ENCODE peak calls at places on chromosomes 16 and 17, in seven cellular contexts. One of them, this sample, is unnamed.

GRCh38 chr16:53159781-53160436 is 105.1 kb downstream of the CHD9 start:
- DNase-seq in iris pigment epithelial cell: peak; percentile 57
- DNase-seq in ELR: peak; percentile 69
- DNase-seq in brain pericyte: no peak
- DNase-seq in amniotic epithelial cell: peak; percentile 61
- DNase-seq in lower leg skin: no peak
- DNase-seq in GM23248: peak; percentile 69
- DNase-seq in this sample: peak; percentile 32

GRCh38 chr16:69270395-69270794 is 40.8 kb upstream of the VPS4A start:
- DNase-seq in iris pigment epithelial cell: peak; percentile 47
- DNase-seq in ELR: no peak
- DNase-seq in brain pericyte: no peak
- DNase-seq in amniotic epithelial cell: no peak
- DNase-seq in lower leg skin: no peak
- DNase-seq in GM23248: no peak
- DNase-seq in this sample: no peak

GRCh38 chr17:32174889-32175288 is 32.6 kb downstream of the RHOT1 start:
- DNase-seq in iris pigment epithelial cell: no peak
- DNase-seq in ELR: no peak
- DNase-seq in brain pericyte: no peak
- DNase-seq in amniotic epithelial cell: no peak
- DNase-seq in lower leg skin: no peak
- DNase-seq in GM23248: no peak
- DNase-seq in this sample: no peak

GRCh38 chr17:78168906-78169793 is 769 bp downstream of the SYNGR2 start:
- DNase-seq in iris pigment epithelial cell: peak; percentile 32
- DNase-seq in ELR: peak; percentile 78
- DNase-seq in brain pericyte: no peak
- DNase-seq in amniotic epithelial cell: peak; percentile 31
- DNase-seq in lower leg skin: no peak
- DNase-seq in GM23248: peak; percentile 66
- DNase-seq in this sample: peak; percentile 71

GRCh38 chr16:80569440-80570105 is 28.8 kb downstream of the DYNLRB2 start:
- DNase-seq in iris pigment epithelial cell: peak; percentile 29
- DNase-seq in ELR: peak; percentile 82
- DNase-seq in brain pericyte: no peak
- DNase-seq in amniotic epithelial cell: peak; percentile 57
- DNase-seq in lower leg skin: no peak
- DNase-seq in GM23248: peak; percentile 38
- DNase-seq in this sample: peak; percentile 34

GRCh38 chr17:47717845-47718621 is 15.0 kb upstream of the TBX21 start:
- DNase-seq in iris pigment epithelial cell: no peak
- DNase-seq in ELR: peak; percentile 42
- DNase-seq in brain pericyte: no peak
- DNase-seq in amniotic epithelial cell: no peak
- DNase-seq in lower leg skin: no peak
- DNase-seq in GM23248: peak; percentile 38
- DNase-seq in this sample: no peak

GRCh38 chr16:13594798-13595197 is 325.2 kb upstream of the ERCC4 start:
- DNase-seq in iris pigment epithelial cell: no peak
- DNase-seq in ELR: no peak
- DNase-seq in brain pericyte: no peak
- DNase-seq in amniotic epithelial cell: no peak
- DNase-seq in lower leg skin: no peak
- DNase-seq in GM23248: no peak
- DNase-seq in this sample: no peak

GRCh38 chr17:7883781-7884386 is 4.7 kb upstream of the CHD3 start:
- DNase-seq in iris pigment epithelial cell: peak; percentile 49
- DNase-seq in ELR: peak; percentile 61
- DNase-seq in brain pericyte: no peak
- DNase-seq in amniotic epithelial cell: peak; percentile 70
- DNase-seq in lower leg skin: peak; percentile 73
- DNase-seq in GM23248: peak; percentile 54
- DNase-seq in this sample: no peak

GRCh38 chr16:20020976-20021375 is 52.7 kb downstream of the GPR139 start:
- DNase-seq in iris pigment epithelial cell: no peak
- DNase-seq in ELR: no peak
- DNase-seq in brain pericyte: no peak
- DNase-seq in amniotic epithelial cell: no peak
- DNase-seq in lower leg skin: no peak
- DNase-seq in GM23248: no peak
- DNase-seq in this sample: no peak

GRCh38 chr17:10022416-10022815 is 117.3 kb upstream of the RCVRN start:
- DNase-seq in iris pigment epithelial cell: no peak
- DNase-seq in ELR: no peak
- DNase-seq in brain pericyte: no peak
- DNase-seq in amniotic epithelial cell: no peak
- DNase-seq in lower leg skin: no peak
- DNase-seq in GM23248: no peak
- DNase-seq in this sample: no peak

GRCh38 chr17:49646391-49647255 is 31.3 kb downstream of the SPOP start:
- DNase-seq in iris pigment epithelial cell: peak; percentile 78
- DNase-seq in ELR: peak; percentile 89
- DNase-seq in brain pericyte: no peak
- DNase-seq in amniotic epithelial cell: peak; percentile 71
- DNase-seq in lower leg skin: no peak
- DNase-seq in GM23248: peak; percentile 84
- DNase-seq in this sample: peak; percentile 85

GRCh38 chr16:11666108-11667055 is 1.9 kb upstream of the SNN start:
- DNase-seq in iris pigment epithelial cell: no peak
- DNase-seq in ELR: no peak
- DNase-seq in brain pericyte: no peak
- DNase-seq in amniotic epithelial cell: no peak
- DNase-seq in lower leg skin: no peak
- DNase-seq in GM23248: no peak
- DNase-seq in this sample: peak; percentile 70

GRCh38 chr16:13390093-13390985 is 488.9 kb downstream of the SHISA9 start:
- DNase-seq in iris pigment epithelial cell: no peak
- DNase-seq in ELR: no peak
- DNase-seq in brain pericyte: no peak
- DNase-seq in amniotic epithelial cell: no peak
- DNase-seq in lower leg skin: no peak
- DNase-seq in GM23248: no peak
- DNase-seq in this sample: no peak

GRCh38 chr16:67284699-67285646 is 5.6 kb downstream of the PLEKHG4 start:
- DNase-seq in iris pigment epithelial cell: peak; percentile 28
- DNase-seq in ELR: peak; percentile 53
- DNase-seq in brain pericyte: no peak
- DNase-seq in amniotic epithelial cell: no peak
- DNase-seq in lower leg skin: no peak
- DNase-seq in GM23248: peak; percentile 32
- DNase-seq in this sample: peak; percentile 59

GRCh38 chr16:3097266-3097665 is 1.8 kb downstream of the ZSCAN10 start:
- DNase-seq in iris pigment epithelial cell: no peak
- DNase-seq in ELR: no peak
- DNase-seq in brain pericyte: no peak
- DNase-seq in amniotic epithelial cell: no peak
- DNase-seq in lower leg skin: no peak
- DNase-seq in GM23248: no peak
- DNase-seq in this sample: no peak

GRCh38 chr17:19298561-19299213 is 61.5 kb downstream of the EPN2 start:
- DNase-seq in iris pigment epithelial cell: no peak
- DNase-seq in ELR: no peak
- DNase-seq in brain pericyte: no peak
- DNase-seq in amniotic epithelial cell: peak; percentile 36
- DNase-seq in lower leg skin: no peak
- DNase-seq in GM23248: no peak
- DNase-seq in this sample: no peak

GRCh38 chr17:18076941-18077340 is 10.8 kb upstream of the DRG2 start:
- DNase-seq in iris pigment epithelial cell: peak; percentile 66
- DNase-seq in ELR: no peak
- DNase-seq in brain pericyte: no peak
- DNase-seq in amniotic epithelial cell: peak; percentile 19
- DNase-seq in lower leg skin: no peak
- DNase-seq in GM23248: peak; percentile 2
- DNase-seq in this sample: no peak

GRCh38 chr17:70454908-70455307 is 285.6 kb downstream of the KCNJ2 start:
- DNase-seq in iris pigment epithelial cell: no peak
- DNase-seq in ELR: no peak
- DNase-seq in brain pericyte: no peak
- DNase-seq in amniotic epithelial cell: no peak
- DNase-seq in lower leg skin: no peak
- DNase-seq in GM23248: no peak
- DNase-seq in this sample: no peak

GRCh38 chr17:43456661-43457361 is 27.0 kb upstream of the DHX8 start:
- DNase-seq in iris pigment epithelial cell: peak; percentile 40
- DNase-seq in ELR: peak; percentile 15
- DNase-seq in brain pericyte: no peak
- DNase-seq in amniotic epithelial cell: peak; percentile 40
- DNase-seq in lower leg skin: no peak
- DNase-seq in GM23248: no peak
- DNase-seq in this sample: peak; percentile 42

GRCh38 chr17:9217151-9218067 is 196.1 kb downstream of the NTN1 start:
- DNase-seq in iris pigment epithelial cell: peak; percentile 81
- DNase-seq in ELR: peak; percentile 53
- DNase-seq in brain pericyte: no peak
- DNase-seq in amniotic epithelial cell: no peak
- DNase-seq in lower leg skin: no peak
- DNase-seq in GM23248: peak; percentile 89
- DNase-seq in this sample: peak; percentile 61

GRCh38 chr17:76442341-76443338 is 10.3 kb downstream of the UBE2O start:
- DNase-seq in iris pigment epithelial cell: no peak
- DNase-seq in ELR: peak; percentile 60
- DNase-seq in brain pericyte: no peak
- DNase-seq in amniotic epithelial cell: peak; percentile 81
- DNase-seq in lower leg skin: no peak
- DNase-seq in GM23248: no peak
- DNase-seq in this sample: no peak

GRCh38 chr16:20911361-20911760 is 10.8 kb downstream of the LYRM1 start:
- DNase-seq in iris pigment epithelial cell: peak; percentile 49
- DNase-seq in ELR: peak; percentile 84
- DNase-seq in brain pericyte: no peak
- DNase-seq in amniotic epithelial cell: no peak
- DNase-seq in lower leg skin: no peak
- DNase-seq in GM23248: peak; percentile 88
- DNase-seq in this sample: peak; percentile 93

GRCh38 chr16:86037999-86038922 is 139.3 kb downstream of the IRF8 start:
- DNase-seq in iris pigment epithelial cell: no peak
- DNase-seq in ELR: no peak
- DNase-seq in brain pericyte: no peak
- DNase-seq in amniotic epithelial cell: no peak
- DNase-seq in lower leg skin: no peak
- DNase-seq in GM23248: no peak
- DNase-seq in this sample: no peak

GRCh38 chr17:15398736-15399331 is 57.4 kb upstream of the TEKT3 start:
- DNase-seq in iris pigment epithelial cell: peak; percentile 46
- DNase-seq in ELR: peak; percentile 89
- DNase-seq in brain pericyte: no peak
- DNase-seq in amniotic epithelial cell: peak; percentile 34
- DNase-seq in lower leg skin: peak; percentile 91
- DNase-seq in GM23248: peak; percentile 88
- DNase-seq in this sample: peak; percentile 61

GRCh38 chr17:1072551-1072961 is 75.6 kb downstream of the TIMM22 start:
- DNase-seq in iris pigment epithelial cell: no peak
- DNase-seq in ELR: no peak
- DNase-seq in brain pericyte: no peak
- DNase-seq in amniotic epithelial cell: no peak
- DNase-seq in lower leg skin: no peak
- DNase-seq in GM23248: no peak
- DNase-seq in this sample: no peak

GRCh38 chr16:6081320-6081976 is 983.9 kb upstream of the EEF2KMT start:
- DNase-seq in iris pigment epithelial cell: no peak
- DNase-seq in ELR: peak; percentile 0
- DNase-seq in brain pericyte: no peak
- DNase-seq in amniotic epithelial cell: no peak
- DNase-seq in lower leg skin: no peak
- DNase-seq in GM23248: peak; percentile 8
- DNase-seq in this sample: peak; percentile 9

GRCh38 chr17:17940451-17940911 is 31.7 kb downstream of the TOM1L2 start:
- DNase-seq in iris pigment epithelial cell: no peak
- DNase-seq in ELR: no peak
- DNase-seq in brain pericyte: no peak
- DNase-seq in amniotic epithelial cell: no peak
- DNase-seq in lower leg skin: no peak
- DNase-seq in GM23248: peak; percentile 56
- DNase-seq in this sample: no peak

GRCh38 chr17:71237903-71238538 is 882.8 kb upstream of the SOX9 start:
- DNase-seq in iris pigment epithelial cell: peak; percentile 42
- DNase-seq in ELR: peak; percentile 75
- DNase-seq in brain pericyte: no peak
- DNase-seq in amniotic epithelial cell: peak; percentile 24
- DNase-seq in lower leg skin: no peak
- DNase-seq in GM23248: peak; percentile 81
- DNase-seq in this sample: peak; percentile 83

GRCh38 chr16:19084139-19084538 is 16.7 kb downstream of the COQ7 start:
- DNase-seq in iris pigment epithelial cell: no peak
- DNase-seq in ELR: no peak
- DNase-seq in brain pericyte: no peak
- DNase-seq in amniotic epithelial cell: no peak
- DNase-seq in lower leg skin: peak; percentile 36
- DNase-seq in GM23248: no peak
- DNase-seq in this sample: no peak

GRCh38 chr16:65604771-65605170 is 482.9 kb upstream of the CDH11 start:
- DNase-seq in iris pigment epithelial cell: no peak
- DNase-seq in ELR: no peak
- DNase-seq in brain pericyte: no peak
- DNase-seq in amniotic epithelial cell: no peak
- DNase-seq in lower leg skin: no peak
- DNase-seq in GM23248: no peak
- DNase-seq in this sample: no peak

GRCh38 chr16:69848635-69849545 is 86.8 kb downstream of the WWP2 start:
- DNase-seq in iris pigment epithelial cell: peak; percentile 67
- DNase-seq in ELR: peak; percentile 93
- DNase-seq in brain pericyte: peak; percentile 36
- DNase-seq in amniotic epithelial cell: peak; percentile 47
- DNase-seq in lower leg skin: peak; percentile 96
- DNase-seq in GM23248: peak; percentile 97
- DNase-seq in this sample: peak; percentile 50

GRCh38 chr17:70913086-70913485 is 743.8 kb downstream of the KCNJ2 start:
- DNase-seq in iris pigment epithelial cell: peak; percentile 7
- DNase-seq in ELR: no peak
- DNase-seq in brain pericyte: peak; percentile 39
- DNase-seq in amniotic epithelial cell: no peak
- DNase-seq in lower leg skin: no peak
- DNase-seq in GM23248: peak; percentile 44
- DNase-seq in this sample: no peak

GRCh38 chr16:31873556-31874353 is at the start of gene ZNF267:
- DNase-seq in iris pigment epithelial cell: peak; percentile 87
- DNase-seq in ELR: peak; percentile 97
- DNase-seq in brain pericyte: peak; percentile 51
- DNase-seq in amniotic epithelial cell: peak; percentile 85
- DNase-seq in lower leg skin: peak; percentile 98
- DNase-seq in GM23248: peak; percentile 99
- DNase-seq in this sample: peak; percentile 87

GRCh38 chr16:72419638-72420037 is 247.7 kb upstream of the PMFBP1 start:
- DNase-seq in iris pigment epithelial cell: no peak
- DNase-seq in ELR: no peak
- DNase-seq in brain pericyte: no peak
- DNase-seq in amniotic epithelial cell: no peak
- DNase-seq in lower leg skin: no peak
- DNase-seq in GM23248: no peak
- DNase-seq in this sample: no peak

GRCh38 chr17:16432017-16432416 is 16.6 kb downstream of the TRPV2 start:
- DNase-seq in iris pigment epithelial cell: no peak
- DNase-seq in ELR: no peak
- DNase-seq in brain pericyte: no peak
- DNase-seq in amniotic epithelial cell: no peak
- DNase-seq in lower leg skin: no peak
- DNase-seq in GM23248: no peak
- DNase-seq in this sample: no peak

GRCh38 chr16:56211471-56211944 is 20.2 kb downstream of the GNAO1 start:
- DNase-seq in iris pigment epithelial cell: no peak
- DNase-seq in ELR: peak; percentile 88
- DNase-seq in brain pericyte: no peak
- DNase-seq in amniotic epithelial cell: no peak
- DNase-seq in lower leg skin: no peak
- DNase-seq in GM23248: no peak
- DNase-seq in this sample: no peak

GRCh38 chr16:81004646-81005353 is 1.9 kb downstream of the CMC2 start:
- DNase-seq in iris pigment epithelial cell: peak; percentile 60
- DNase-seq in ELR: peak; percentile 83
- DNase-seq in brain pericyte: no peak
- DNase-seq in amniotic epithelial cell: peak; percentile 82
- DNase-seq in lower leg skin: no peak
- DNase-seq in GM23248: peak; percentile 80
- DNase-seq in this sample: peak; percentile 53

This sample was measured in mammary epithelial cell.